ENCODE peak calls at places on chromosomes 3 and 15, in four cellular contexts. F is pancreas; Z is CD4-positive, alpha-beta T cell; S is stimulated activated naive CD8-positive, alpha-beta T cell treated with anti-CD3 and anti-CD28 coated beads, Interleukin-15, amount 100 ng/mL, for 72 hours. L is an unnamed sample.

GRCh38 chr15:20645956-20646355 is 104.4 kb upstream of the GOLGA6L6 start:
- ATAC-seq in F (peak), Z (peak), S (peak), L (peak)

GRCh38 chr3:82939491-82940097 is 1178.1 kb upstream of the GBE1 start:
- ATAC-seq in F (no peak), Z (no peak), S (no peak), L (no peak)

GRCh38 chr15:78130466-78131294 is 565 bp downstream of the CIB2 start:
- ATAC-seq in F (peak), S (peak), Z (peak), L (no peak)

GRCh38 chr3:32432711-32433530 is 41.3 kb downstream of the CMTM7 start:
- ATAC-seq in Z (peak), S (peak), F (no peak), L (no peak)

GRCh38 chr15:71775857-71776256 is 34.5 kb upstream of the NR2E3 start:
- ATAC-seq in S (no peak), Z (no peak), F (no peak), L (no peak)

GRCh38 chr3:188064831-188065493 is 89.0 kb upstream of the LPP start:
- ATAC-seq in F (peak), S (no peak), Z (no peak), L (no peak)

GRCh38 chr3:158086776-158087175 is 19.4 kb downstream of the SHOX2 start:
- ATAC-seq in F (no peak), Z (no peak), S (no peak), L (no peak)

GRCh38 chr3:102102394-102102793 is 253.1 kb downstream of the NFKBIZ start:
- ATAC-seq in F (no peak), S (no peak), Z (no peak), L (no peak)

GRCh38 chr3:104939196-104939595 is 427.5 kb upstream of the ALCAM start:
- ATAC-seq in Z (no peak), F (no peak), S (no peak), L (no peak)

GRCh38 chr15:48433226-48433886 is 102.1 kb downstream of the DUT start:
- ATAC-seq in Z (no peak), S (peak), F (no peak), L (no peak)

GRCh38 chr3:66860771-66861170 is 137.3 kb upstream of the KBTBD8 start:
- ATAC-seq in S (no peak), Z (no peak), F (no peak), L (no peak)

GRCh38 chr3:11601446-11602241 is 42.1 kb downstream of the VGLL4 start:
- ATAC-seq in Z (peak), F (peak), S (peak), L (peak)

L was measured in esophagus mucosa.